ENCODE peak calls at places on chromosome 20, in eight cellular contexts. E, L, C, T, N, O, B and Y are unnamed samples. For H3K27me3 and H3K36me3, the result is how much of the 10 kb centered on the place peaks cover.

GRCh38 chr20:62019144-62019805 is 46.4 kb downstream of the TAF4 start:
- DNase-seq in E (no peak), L (peak), C (no peak), T (no peak), N (no peak), O (no peak), B (no peak), Y (peak)

GRCh38 chr20:50144362-50144761 is 9.2 kb downstream of the PEDS1 start:
- DNase-seq in E (no peak), L (no peak), C (no peak), T (peak), N (no peak), O (peak), B (peak), Y (no peak)

GRCh38 chr20:63025534-63026331 is 19.0 kb upstream of the BHLHE23 start:
- DNase-seq in E (no peak), L (peak), C (peak), T (peak), N (peak), O (peak), B (no peak), Y (peak)

GRCh38 chr20:25022680-25023079 is 30.1 kb upstream of the APMAP start:
- DNase-seq in E (no peak), L (no peak), C (no peak), T (peak), N (no peak), O (peak), B (peak), Y (no peak)

GRCh38 chr20:43442310-43442880 is 15.3 kb upstream of the SRSF6 start:
- DNase-seq in E (no peak), L (no peak), C (no peak), T (peak), N (peak), O (no peak), B (no peak), Y (peak)

GRCh38 chr20:48331518-48332286 is 496.1 kb downstream of the PREX1 start:
- DNase-seq in E (no peak), L (no peak), C (no peak), T (no peak), N (no peak), O (no peak), B (no peak), Y (no peak)

GRCh38 chr20:62489186-62489939 is 13.6 kb upstream of the GATA5 start:
- DNase-seq in E (no peak), L (no peak), C (no peak), T (peak), N (no peak), O (no peak), B (no peak), Y (no peak)

GRCh38 chr20:33540427-33540826 is 50.5 kb downstream of the CBFA2T2 start:
- DNase-seq in E (no peak), L (no peak), C (no peak), T (no peak), N (no peak), O (no peak), B (no peak), Y (no peak)

GRCh38 chr20:41095110-41095969 is 42.0 kb upstream of the PLCG1 start:
- DNase-seq in E (peak), L (peak), C (peak), T (peak), N (peak), O (peak), B (peak), Y (peak)

GRCh38 chr20:23584434-23585199 is 16.3 kb upstream of the CST9L start:
- DNase-seq in E (no peak), L (no peak), C (no peak), T (peak), N (peak), O (no peak), B (no peak), Y (no peak)

GRCh38 chr20:45967551-45968080 is 4.4 kb downstream of the ZNF335 start:
- DNase-seq in E (no peak), L (peak), C (no peak), T (no peak), N (no peak), O (no peak), B (no peak), Y (peak)

GRCh38 chr20:45970646-45971424 is 1.2 kb downstream of the ZNF335 start:
- DNase-seq in E (no peak), L (no peak), C (peak), T (no peak), N (no peak), O (peak), B (no peak), Y (peak)

GRCh38 chr20:45969712-45970634 is 2.0 kb downstream of the ZNF335 start:
- DNase-seq in E (no peak), L (no peak), C (peak), T (peak), N (peak), O (peak), B (no peak), Y (peak)

GRCh38 chr20:45968081-45968671 is 3.8 kb downstream of the ZNF335 start:
- DNase-seq in E (no peak), L (no peak), C (no peak), T (no peak), N (no peak), O (no peak), B (no peak), Y (no peak)

DNA sequence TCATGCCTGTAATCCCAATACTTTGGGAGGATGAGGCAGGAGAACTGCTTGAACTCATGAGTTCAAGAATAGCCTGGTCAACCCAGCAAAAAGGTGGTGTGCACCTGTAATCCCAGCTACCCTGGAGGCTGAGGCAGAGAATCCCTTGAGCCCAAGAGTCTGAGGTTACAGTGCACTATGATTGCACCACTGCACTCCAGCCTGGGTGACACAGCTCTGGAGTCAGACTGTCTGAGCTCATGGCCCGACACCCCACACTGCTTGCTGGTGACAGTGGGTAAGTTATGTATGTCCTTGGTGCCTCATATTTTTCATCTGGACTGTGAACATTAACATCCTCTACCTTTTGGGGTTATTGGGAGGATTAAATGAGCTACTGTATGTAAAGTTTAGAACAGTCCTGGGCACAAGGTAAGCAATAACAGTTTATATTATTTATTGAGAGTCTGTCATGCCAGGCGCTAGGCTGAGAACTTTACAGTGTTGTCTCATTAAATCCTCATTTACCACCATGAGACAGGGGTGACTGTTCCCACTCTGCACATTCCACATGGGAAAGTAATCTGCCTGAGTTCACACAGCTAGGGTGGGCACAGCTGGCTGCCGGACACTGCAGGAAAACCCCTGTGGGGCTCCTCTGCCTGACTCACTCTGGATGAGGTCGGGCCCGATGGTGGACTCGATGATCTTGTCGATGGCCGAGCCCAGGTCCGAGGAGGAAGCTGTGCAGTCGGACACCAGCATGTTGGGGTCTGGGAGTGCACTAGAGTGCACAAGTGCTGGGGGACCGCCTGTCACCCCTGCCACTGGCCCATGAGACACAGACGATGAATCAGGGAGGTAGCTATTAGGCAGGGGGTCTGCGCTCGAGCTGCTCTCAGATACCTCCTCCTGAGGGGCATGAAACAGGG is 2.9 kb downstream of the ZNF335 start:
- DNase-seq in E (no peak), L (peak), C (no peak), T (no peak), N (no peak), O (peak), B (no peak), Y (no peak)
- H3K4me3 ChIP-seq in E (peak), L (no peak), C (peak), T (no peak), N (no peak), O (no peak), B (no peak), Y (no peak)

DNA sequence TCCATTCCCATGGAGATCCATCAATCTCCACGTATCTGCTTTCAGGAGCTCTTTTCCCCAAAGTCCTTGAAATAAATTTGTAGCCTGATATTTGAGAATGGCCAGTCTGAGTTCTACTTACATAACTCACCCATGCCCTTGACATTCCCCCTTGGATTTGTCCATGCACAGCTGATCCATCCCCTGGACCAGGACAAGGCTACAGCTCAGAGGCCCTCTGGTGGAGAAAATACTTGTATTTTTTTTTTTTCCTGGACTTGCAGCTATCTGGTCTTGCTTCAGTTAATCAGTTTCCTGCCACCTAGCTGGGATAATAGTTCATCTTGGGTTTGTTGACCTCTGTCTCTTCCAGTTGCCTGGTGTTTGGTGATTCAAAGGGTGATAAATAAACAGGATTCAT is 467.6 kb downstream of the DHX35 start:
- DNase-seq in E (no peak), L (no peak), C (no peak), T (peak), N (peak), O (no peak), B (no peak), Y (peak)
- H3K27me3 ChIP-seq in E (under half), L (under half), C (under half), T (under half), N (under half), O (under half), B (under half), Y (under half)

DNA sequence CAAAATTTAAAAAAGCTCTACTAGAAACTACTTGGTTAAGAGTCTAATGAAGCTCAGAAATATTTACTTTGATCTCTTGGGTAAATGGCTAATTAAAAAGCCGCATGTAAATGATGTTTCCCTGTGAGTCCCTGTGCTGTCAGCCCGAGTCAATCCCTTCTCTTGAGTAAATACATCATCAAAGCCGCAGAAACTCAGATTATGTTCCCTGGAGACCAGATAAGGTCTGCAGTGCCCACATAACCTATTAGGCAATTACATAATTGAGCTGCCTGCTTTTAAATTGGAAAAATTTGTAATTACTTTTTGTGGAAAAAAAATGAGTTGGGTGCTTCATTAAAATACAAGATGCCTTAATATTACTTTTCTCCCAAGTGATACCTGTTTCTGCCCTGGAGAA is 83.1 kb downstream of the KIZ start:
- DNase-seq in E (no peak), L (no peak), C (no peak), T (no peak), N (no peak), O (no peak), B (no peak), Y (no peak)
- H3K36me3 ChIP-seq in E (under half), L (under half), C (under half), T (under half), N (under half), O (under half), B (under half), Y (under half)

GRCh38 chr20:37519508-37520416 is 1.3 kb upstream of the NNAT start:
- DNase-seq in E (no peak), L (no peak), C (no peak), T (no peak), N (peak), O (no peak), B (no peak), Y (peak)
- H3K4me3 ChIP-seq in E (no peak), L (peak), C (no peak), T (no peak), N (peak), O (no peak), B (no peak), Y (peak)

GRCh38 chr20:56003966-56004365 is 1.4 kb downstream of the CBLN4 start:
- DNase-seq in E (no peak), L (peak), C (no peak), T (no peak), N (no peak), O (no peak), B (no peak), Y (peak)
- H3K27me3 ChIP-seq in E (under half), L (half or more), C (under half), T (under half), N (under half), O (under half), B (under half), Y (under half)

GRCh38 chr20:34743039-34743438 is 38.9 kb downstream of the TP53INP2 start:
- DNase-seq in E (no peak), L (no peak), C (no peak), T (no peak), N (no peak), O (no peak), B (no peak), Y (no peak)

GRCh38 chr20:34747479-34747878 is 43.3 kb downstream of the TP53INP2 start:
- DNase-seq in E (no peak), L (no peak), C (peak), T (no peak), N (no peak), O (no peak), B (no peak), Y (no peak)

GRCh38 chr20:34744847-34745246 is 40.7 kb downstream of the TP53INP2 start:
- DNase-seq in E (no peak), L (no peak), C (no peak), T (no peak), N (no peak), O (no peak), B (no peak), Y (no peak)

GRCh38 chr20:34744340-34744739 is 40.2 kb downstream of the TP53INP2 start:
- DNase-seq in E (no peak), L (no peak), C (no peak), T (no peak), N (no peak), O (no peak), B (no peak), Y (no peak)
- H3K36me3 ChIP-seq in E (under half), L (half or more), C (under half), T (under half), N (under half), O (under half), B (under half), Y (under half)

GRCh38 chr20:54474866-54475265 is 527 bp upstream of the DOK5 start:
- DNase-seq in E (no peak), L (no peak), C (no peak), T (no peak), N (peak), O (no peak), B (no peak), Y (no peak)
- H3K4me3 ChIP-seq in E (no peak), L (peak), C (no peak), T (no peak), N (peak), O (peak), B (no peak), Y (peak)

DNA sequence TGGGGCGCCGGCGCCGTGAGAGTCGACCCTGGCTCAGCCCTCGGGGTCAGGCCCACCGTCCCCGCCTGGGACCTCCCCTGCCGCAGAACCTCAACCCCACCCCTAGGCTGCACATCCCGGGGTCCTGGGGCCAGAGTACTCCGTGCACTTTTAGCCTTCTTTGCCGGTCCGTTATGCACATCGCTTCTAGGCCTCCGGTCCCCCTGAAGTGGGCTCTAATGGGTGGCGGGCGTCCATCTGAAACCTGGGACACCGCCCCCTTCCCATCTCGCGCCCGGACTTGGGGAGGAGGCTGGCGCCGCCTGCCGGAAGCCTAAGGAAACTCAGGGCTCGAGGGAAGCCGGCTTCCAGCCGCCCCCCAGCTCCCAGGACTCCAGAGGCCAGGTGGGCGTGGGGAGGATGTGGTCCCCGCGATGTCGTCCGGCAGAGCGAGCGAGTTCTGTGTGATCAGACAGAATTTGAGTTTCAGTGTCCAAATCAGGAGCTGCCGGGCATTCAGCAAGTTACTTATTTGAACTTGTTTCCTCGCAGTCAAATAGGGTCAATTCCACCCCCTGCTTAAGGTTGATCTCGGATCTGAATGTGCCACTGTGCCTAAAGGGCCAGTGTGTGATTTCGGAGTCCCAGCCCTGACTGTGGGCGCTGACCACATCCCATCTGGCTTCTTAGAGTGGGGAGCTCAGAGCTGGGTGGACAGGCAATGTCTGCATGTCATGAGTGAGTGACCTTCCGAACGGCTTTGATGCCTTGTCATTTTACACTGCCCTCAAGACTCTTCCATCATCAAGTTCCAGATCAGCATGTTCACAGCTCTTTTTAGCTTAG is 47.6 kb downstream of the CPXM1 start:
- DNase-seq in E (peak), L (peak), C (peak), T (no peak), N (peak), O (no peak), B (no peak), Y (peak)
- H3K27me3 ChIP-seq in E (under half), L (half or more), C (under half), T (under half), N (half or more), O (under half), B (under half), Y (half or more)